ENCODE peak calls at places on chromosomes 5 and 9, in ten cellular contexts. One of them, this sample, is unnamed.

GRCh38 chr9:120109242-120109641 is 470.7 kb downstream of the CDK5RAP2 start:
- DNase-seq in fibroblast of mammary gland: no peak
- DNase-seq in suprapubic skin: no peak
- DNase-seq in choroid plexus epithelial cell: no peak
- DNase-seq in psoas muscle: no peak
- DNase-seq in AG04449: no peak
- DNase-seq in cardiac fibroblast: no peak
- DNase-seq in lower leg skin: no peak
- DNase-seq in GM06990: no peak
- DNase-seq in hepatocyte: peak
- DNase-seq in this sample: peak

GRCh38 chr9:99211746-99212145 is 10.0 kb downstream of the ALG2 start:
- DNase-seq in fibroblast of mammary gland: no peak
- DNase-seq in suprapubic skin: no peak
- DNase-seq in choroid plexus epithelial cell: no peak
- DNase-seq in psoas muscle: no peak
- DNase-seq in AG04449: no peak
- DNase-seq in cardiac fibroblast: no peak
- DNase-seq in lower leg skin: no peak
- DNase-seq in GM06990: no peak
- DNase-seq in hepatocyte: no peak
- DNase-seq in this sample: no peak

GRCh38 chr5:32360906-32361305 is 48.2 kb upstream of the MTMR12 start:
- DNase-seq in fibroblast of mammary gland: no peak
- DNase-seq in suprapubic skin: no peak
- DNase-seq in choroid plexus epithelial cell: no peak
- DNase-seq in psoas muscle: no peak
- DNase-seq in AG04449: no peak
- DNase-seq in cardiac fibroblast: no peak
- DNase-seq in lower leg skin: no peak
- DNase-seq in GM06990: no peak
- DNase-seq in hepatocyte: no peak
- DNase-seq in this sample: no peak

GRCh38 chr9:109010676-109011655 is 2.3 kb downstream of the CTNNAL1 start:
- DNase-seq in fibroblast of mammary gland: peak
- DNase-seq in suprapubic skin: no peak
- DNase-seq in choroid plexus epithelial cell: peak
- DNase-seq in psoas muscle: no peak
- DNase-seq in AG04449: peak
- DNase-seq in cardiac fibroblast: peak
- DNase-seq in lower leg skin: no peak
- DNase-seq in GM06990: peak
- DNase-seq in hepatocyte: peak
- DNase-seq in this sample: no peak

GRCh38 chr5:43400082-43400481 is 12.1 kb downstream of the CCL28 start:
- DNase-seq in fibroblast of mammary gland: peak
- DNase-seq in suprapubic skin: no peak
- DNase-seq in choroid plexus epithelial cell: peak
- DNase-seq in psoas muscle: no peak
- DNase-seq in AG04449: no peak
- DNase-seq in cardiac fibroblast: peak
- DNase-seq in lower leg skin: no peak
- DNase-seq in GM06990: no peak
- DNase-seq in hepatocyte: no peak
- DNase-seq in this sample: no peak

GRCh38 chr9:109579191-109579948 is 81.3 kb upstream of the PTPN3 start:
- DNase-seq in fibroblast of mammary gland: no peak
- DNase-seq in suprapubic skin: no peak
- DNase-seq in choroid plexus epithelial cell: peak
- DNase-seq in psoas muscle: no peak
- DNase-seq in AG04449: peak
- DNase-seq in cardiac fibroblast: peak
- DNase-seq in lower leg skin: no peak
- DNase-seq in GM06990: no peak
- DNase-seq in hepatocyte: peak
- DNase-seq in this sample: peak

GRCh38 chr9:106892632-106893031 is 29.7 kb downstream of the ZNF462 start:
- DNase-seq in fibroblast of mammary gland: peak
- DNase-seq in suprapubic skin: no peak
- DNase-seq in choroid plexus epithelial cell: peak
- DNase-seq in psoas muscle: peak
- DNase-seq in AG04449: peak
- DNase-seq in cardiac fibroblast: peak
- DNase-seq in lower leg skin: no peak
- DNase-seq in GM06990: no peak
- DNase-seq in hepatocyte: peak
- DNase-seq in this sample: peak

GRCh38 chr9:79263666-79264460 is 307.9 kb upstream of the TLE4 start:
- DNase-seq in fibroblast of mammary gland: no peak
- DNase-seq in suprapubic skin: no peak
- DNase-seq in choroid plexus epithelial cell: peak
- DNase-seq in psoas muscle: no peak
- DNase-seq in AG04449: peak
- DNase-seq in cardiac fibroblast: no peak
- DNase-seq in lower leg skin: no peak
- DNase-seq in GM06990: no peak
- DNase-seq in hepatocyte: no peak
- DNase-seq in this sample: no peak

GRCh38 chr9:84293001-84293798 is 47.4 kb downstream of the SLC28A3 start:
- DNase-seq in fibroblast of mammary gland: no peak
- DNase-seq in suprapubic skin: no peak
- DNase-seq in choroid plexus epithelial cell: no peak
- DNase-seq in psoas muscle: no peak
- DNase-seq in AG04449: no peak
- DNase-seq in cardiac fibroblast: no peak
- DNase-seq in lower leg skin: no peak
- DNase-seq in GM06990: peak
- DNase-seq in hepatocyte: no peak
- DNase-seq in this sample: no peak

GRCh38 chr9:84300271-84300670 is 40.3 kb downstream of the SLC28A3 start:
- DNase-seq in fibroblast of mammary gland: peak
- DNase-seq in suprapubic skin: no peak
- DNase-seq in choroid plexus epithelial cell: peak
- DNase-seq in psoas muscle: no peak
- DNase-seq in AG04449: no peak
- DNase-seq in cardiac fibroblast: peak
- DNase-seq in lower leg skin: no peak
- DNase-seq in GM06990: no peak
- DNase-seq in hepatocyte: no peak
- DNase-seq in this sample: peak

GRCh38 chr9:84297162-84297821 is 43.3 kb downstream of the SLC28A3 start:
- DNase-seq in fibroblast of mammary gland: peak
- DNase-seq in suprapubic skin: no peak
- DNase-seq in choroid plexus epithelial cell: peak
- DNase-seq in psoas muscle: no peak
- DNase-seq in AG04449: peak
- DNase-seq in cardiac fibroblast: peak
- DNase-seq in lower leg skin: no peak
- DNase-seq in GM06990: no peak
- DNase-seq in hepatocyte: no peak
- DNase-seq in this sample: peak

GRCh38 chr9:84296146-84296843 is 44.3 kb downstream of the SLC28A3 start:
- DNase-seq in fibroblast of mammary gland: peak
- DNase-seq in suprapubic skin: no peak
- DNase-seq in choroid plexus epithelial cell: peak
- DNase-seq in psoas muscle: no peak
- DNase-seq in AG04449: peak
- DNase-seq in cardiac fibroblast: peak
- DNase-seq in lower leg skin: no peak
- DNase-seq in GM06990: peak
- DNase-seq in hepatocyte: no peak
- DNase-seq in this sample: peak

GRCh38 chr9:84294551-84294950 is 46.0 kb downstream of the SLC28A3 start:
- DNase-seq in fibroblast of mammary gland: no peak
- DNase-seq in suprapubic skin: no peak
- DNase-seq in choroid plexus epithelial cell: no peak
- DNase-seq in psoas muscle: no peak
- DNase-seq in AG04449: no peak
- DNase-seq in cardiac fibroblast: no peak
- DNase-seq in lower leg skin: no peak
- DNase-seq in GM06990: no peak
- DNase-seq in hepatocyte: no peak
- DNase-seq in this sample: no peak
- TF ChIP-seq CTCF in fibroblast of mammary gland: no peak
- TF ChIP-seq CTCF in suprapubic skin: no peak
- TF ChIP-seq CTCF in choroid plexus epithelial cell: no peak
- TF ChIP-seq CTCF in psoas muscle: no peak
- TF ChIP-seq CTCF in AG04449: no peak
- TF ChIP-seq CTCF in cardiac fibroblast: no peak
- TF ChIP-seq CTCF in lower leg skin: no peak
- TF ChIP-seq CTCF in GM06990: peak
- TF ChIP-seq CTCF in hepatocyte: peak
- TF ChIP-seq CTCF in this sample: no peak

GRCh38 chr5:151459680-151460079 is 12.3 kb downstream of the SLC36A1 start:
- DNase-seq in fibroblast of mammary gland: no peak
- DNase-seq in suprapubic skin: no peak
- DNase-seq in choroid plexus epithelial cell: peak
- DNase-seq in psoas muscle: no peak
- DNase-seq in AG04449: no peak
- DNase-seq in cardiac fibroblast: peak
- DNase-seq in lower leg skin: no peak
- DNase-seq in GM06990: no peak
- DNase-seq in hepatocyte: peak
- DNase-seq in this sample: peak

GRCh38 chr5:151461312-151461711 is 13.9 kb downstream of the SLC36A1 start:
- DNase-seq in fibroblast of mammary gland: no peak
- DNase-seq in suprapubic skin: no peak
- DNase-seq in choroid plexus epithelial cell: no peak
- DNase-seq in psoas muscle: no peak
- DNase-seq in AG04449: no peak
- DNase-seq in cardiac fibroblast: no peak
- DNase-seq in lower leg skin: no peak
- DNase-seq in GM06990: peak
- DNase-seq in hepatocyte: no peak
- DNase-seq in this sample: no peak

GRCh38 chr5:151464101-151464500 is 16.7 kb downstream of the SLC36A1 start:
- DNase-seq in fibroblast of mammary gland: no peak
- DNase-seq in suprapubic skin: no peak
- DNase-seq in choroid plexus epithelial cell: no peak
- DNase-seq in psoas muscle: no peak
- DNase-seq in AG04449: no peak
- DNase-seq in cardiac fibroblast: no peak
- DNase-seq in lower leg skin: no peak
- DNase-seq in GM06990: no peak
- DNase-seq in hepatocyte: no peak
- DNase-seq in this sample: no peak

GRCh38 chr5:151465476-151465875 is 18.1 kb downstream of the SLC36A1 start:
- DNase-seq in fibroblast of mammary gland: no peak
- DNase-seq in suprapubic skin: no peak
- DNase-seq in choroid plexus epithelial cell: no peak
- DNase-seq in psoas muscle: no peak
- DNase-seq in AG04449: no peak
- DNase-seq in cardiac fibroblast: no peak
- DNase-seq in lower leg skin: no peak
- DNase-seq in GM06990: no peak
- DNase-seq in hepatocyte: no peak
- DNase-seq in this sample: no peak

DNA sequence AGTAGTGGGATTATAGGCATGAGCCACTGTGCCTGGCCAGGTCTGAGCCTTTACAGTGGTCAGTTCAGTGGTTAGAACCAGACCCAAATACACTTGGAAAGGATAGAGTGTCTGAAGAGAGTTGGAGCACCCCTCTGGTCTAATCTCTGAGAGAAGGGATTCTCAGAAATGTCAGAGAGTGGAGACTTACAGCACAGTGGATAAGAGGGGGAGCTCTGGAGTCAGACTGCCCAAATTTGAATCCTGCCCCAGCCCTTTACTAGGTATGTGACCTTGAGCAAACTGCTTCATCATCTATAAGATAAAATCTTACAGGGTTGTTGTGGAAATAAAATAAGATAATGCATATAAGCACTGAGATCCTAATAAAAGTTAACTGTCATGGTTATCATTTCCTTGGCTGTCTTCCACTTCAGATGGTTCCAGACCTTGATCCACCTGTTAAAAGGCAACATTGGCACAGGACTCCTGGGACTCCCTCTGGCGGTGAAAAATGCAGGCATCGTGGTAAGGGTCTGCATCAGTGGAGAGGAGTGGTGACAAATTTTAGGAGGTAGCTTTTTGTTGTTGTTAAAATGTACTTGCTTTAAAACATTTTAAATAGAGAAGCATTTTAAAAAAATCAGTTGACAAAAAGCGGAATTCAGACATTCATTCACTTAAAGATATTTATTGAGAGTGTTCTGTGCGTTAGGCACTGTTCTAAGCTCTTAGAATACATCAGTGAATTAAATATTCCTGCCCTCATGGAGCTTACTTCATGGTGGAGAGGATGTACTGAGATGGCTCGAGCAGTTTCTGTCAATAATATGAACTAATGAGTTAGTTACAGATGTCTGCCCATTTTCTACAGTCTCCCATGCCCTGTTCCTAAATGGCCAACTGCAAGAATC is 16.0 kb downstream of the SLC36A1 start:
- DNase-seq in fibroblast of mammary gland: no peak
- DNase-seq in suprapubic skin: no peak
- DNase-seq in choroid plexus epithelial cell: no peak
- DNase-seq in psoas muscle: no peak
- DNase-seq in AG04449: no peak
- DNase-seq in cardiac fibroblast: no peak
- DNase-seq in lower leg skin: no peak
- DNase-seq in GM06990: no peak
- DNase-seq in hepatocyte: no peak
- DNase-seq in this sample: peak
- TF ChIP-seq CTCF in fibroblast of mammary gland: peak
- TF ChIP-seq CTCF in suprapubic skin: no peak
- TF ChIP-seq CTCF in choroid plexus epithelial cell: peak
- TF ChIP-seq CTCF in psoas muscle: peak
- TF ChIP-seq CTCF in AG04449: peak
- TF ChIP-seq CTCF in cardiac fibroblast: peak
- TF ChIP-seq CTCF in lower leg skin: no peak
- TF ChIP-seq CTCF in GM06990: peak
- TF ChIP-seq CTCF in hepatocyte: peak
- TF ChIP-seq CTCF in this sample: peak

DNA sequence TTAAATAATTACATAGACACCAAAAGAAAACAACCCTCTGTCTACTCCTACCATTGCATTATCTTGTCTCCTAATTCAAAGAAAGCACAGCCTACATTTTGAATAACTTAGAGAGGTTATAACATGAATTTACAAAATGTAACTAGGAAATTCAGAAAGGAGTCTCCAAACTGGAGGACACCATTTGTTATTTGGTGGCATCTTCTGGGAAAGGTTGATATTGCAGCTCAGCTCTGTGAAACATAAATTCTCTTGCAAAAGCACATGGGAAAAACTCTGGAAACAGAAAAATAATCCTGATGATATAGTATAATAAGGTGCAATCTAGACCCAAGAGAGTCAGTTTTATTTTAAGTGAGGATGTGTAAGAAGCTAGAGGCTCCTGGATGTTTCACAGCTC is 215.3 kb downstream of the MLLT3 start:
- DNase-seq in fibroblast of mammary gland: peak
- DNase-seq in suprapubic skin: no peak
- DNase-seq in choroid plexus epithelial cell: peak
- DNase-seq in psoas muscle: no peak
- DNase-seq in AG04449: no peak
- DNase-seq in cardiac fibroblast: no peak
- DNase-seq in lower leg skin: no peak
- DNase-seq in GM06990: no peak
- DNase-seq in hepatocyte: no peak
- DNase-seq in this sample: no peak
- TF ChIP-seq CTCF in fibroblast of mammary gland: peak
- TF ChIP-seq CTCF in suprapubic skin: no peak
- TF ChIP-seq CTCF in choroid plexus epithelial cell: peak
- TF ChIP-seq CTCF in psoas muscle: no peak
- TF ChIP-seq CTCF in AG04449: no peak
- TF ChIP-seq CTCF in cardiac fibroblast: no peak
- TF ChIP-seq CTCF in lower leg skin: no peak
- TF ChIP-seq CTCF in GM06990: no peak
- TF ChIP-seq CTCF in hepatocyte: no peak
- TF ChIP-seq CTCF in this sample: no peak

GRCh38 chr9:38707885-38708640 is 11.9 kb downstream of the FAM240B start:
- DNase-seq in fibroblast of mammary gland: no peak
- DNase-seq in suprapubic skin: no peak
- DNase-seq in choroid plexus epithelial cell: peak
- DNase-seq in psoas muscle: no peak
- DNase-seq in AG04449: no peak
- DNase-seq in cardiac fibroblast: no peak
- DNase-seq in lower leg skin: no peak
- DNase-seq in GM06990: no peak
- DNase-seq in hepatocyte: no peak
- DNase-seq in this sample: no peak
- TF ChIP-seq CTCF in fibroblast of mammary gland: no peak
- TF ChIP-seq CTCF in suprapubic skin: no peak
- TF ChIP-seq CTCF in choroid plexus epithelial cell: peak
- TF ChIP-seq CTCF in psoas muscle: no peak
- TF ChIP-seq CTCF in AG04449: peak
- TF ChIP-seq CTCF in cardiac fibroblast: peak
- TF ChIP-seq CTCF in lower leg skin: no peak
- TF ChIP-seq CTCF in GM06990: peak
- TF ChIP-seq CTCF in hepatocyte: no peak
- TF ChIP-seq CTCF in this sample: peak

This sample was measured in cardiac muscle cell.